ENCODE peak calls at places on chromosomes 7 and 10, in seven cellular contexts. One of them, this sample, is unnamed.

GRCh38 chr7:131244259-131244852 is 83.3 kb upstream of the MKLN1 start:
- DNase-seq in mammary epithelial cell: peak
- DNase-seq in PC-9: peak
- DNase-seq in CD8-positive, alpha-beta T cell: no peak
- DNase-seq in WTC11: no peak
- DNase-seq in upper lobe of right lung: no peak
- DNase-seq in adrenal gland: peak
- DNase-seq in this sample: no peak

GRCh38 chr7:17546206-17546998 is 247.9 kb downstream of the AHR start:
- DNase-seq in mammary epithelial cell: peak
- DNase-seq in PC-9: no peak
- DNase-seq in CD8-positive, alpha-beta T cell: no peak
- DNase-seq in WTC11: no peak
- DNase-seq in upper lobe of right lung: no peak
- DNase-seq in adrenal gland: peak
- DNase-seq in this sample: no peak

GRCh38 chr10:69089638-69090599 is 2.0 kb downstream of the SRGN start:
- DNase-seq in mammary epithelial cell: no peak
- DNase-seq in PC-9: no peak
- DNase-seq in CD8-positive, alpha-beta T cell: peak
- DNase-seq in WTC11: no peak
- DNase-seq in upper lobe of right lung: no peak
- DNase-seq in adrenal gland: peak
- DNase-seq in this sample: no peak

GRCh38 chr10:48448796-48449195 is 142.3 kb downstream of the MAPK8 start:
- DNase-seq in mammary epithelial cell: peak
- DNase-seq in PC-9: no peak
- DNase-seq in CD8-positive, alpha-beta T cell: no peak
- DNase-seq in WTC11: no peak
- DNase-seq in upper lobe of right lung: no peak
- DNase-seq in adrenal gland: no peak
- DNase-seq in this sample: no peak

GRCh38 chr7:29194206-29194593 is 375 bp upstream of the CHN2 start:
- DNase-seq in mammary epithelial cell: no peak
- DNase-seq in PC-9: no peak
- DNase-seq in CD8-positive, alpha-beta T cell: no peak
- DNase-seq in WTC11: peak
- DNase-seq in upper lobe of right lung: peak
- DNase-seq in adrenal gland: no peak
- DNase-seq in this sample: no peak

GRCh38 chr10:75122505-75122904 is 11.0 kb downstream of the SAMD8 start:
- DNase-seq in mammary epithelial cell: no peak
- DNase-seq in PC-9: no peak
- DNase-seq in CD8-positive, alpha-beta T cell: no peak
- DNase-seq in WTC11: no peak
- DNase-seq in upper lobe of right lung: no peak
- DNase-seq in adrenal gland: no peak
- DNase-seq in this sample: no peak

GRCh38 chr7:40268836-40269235 is 134.0 kb downstream of the SUGCT start:
- DNase-seq in mammary epithelial cell: no peak
- DNase-seq in PC-9: no peak
- DNase-seq in CD8-positive, alpha-beta T cell: no peak
- DNase-seq in WTC11: no peak
- DNase-seq in upper lobe of right lung: no peak
- DNase-seq in adrenal gland: peak
- DNase-seq in this sample: no peak

GRCh38 chr10:100827819-100828743 is 82.7 kb downstream of the PAX2 start:
- DNase-seq in mammary epithelial cell: peak
- DNase-seq in PC-9: peak
- DNase-seq in CD8-positive, alpha-beta T cell: no peak
- DNase-seq in WTC11: peak
- DNase-seq in upper lobe of right lung: no peak
- DNase-seq in adrenal gland: no peak
- DNase-seq in this sample: no peak

GRCh38 chr7:116209561-116210070 is 723 bp upstream of the TES start:
- DNase-seq in mammary epithelial cell: no peak
- DNase-seq in PC-9: no peak
- DNase-seq in CD8-positive, alpha-beta T cell: no peak
- DNase-seq in WTC11: no peak
- DNase-seq in upper lobe of right lung: no peak
- DNase-seq in adrenal gland: no peak
- DNase-seq in this sample: no peak

GRCh38 chr10:46525177-46525823 is 31.2 kb downstream of the GPRIN2 start:
- DNase-seq in mammary epithelial cell: peak
- DNase-seq in PC-9: peak
- DNase-seq in CD8-positive, alpha-beta T cell: no peak
- DNase-seq in WTC11: peak
- DNase-seq in upper lobe of right lung: no peak
- DNase-seq in adrenal gland: peak
- DNase-seq in this sample: peak

GRCh38 chr7:66379761-66380160 is 174.6 kb downstream of the TPST1 start:
- DNase-seq in mammary epithelial cell: peak
- DNase-seq in PC-9: no peak
- DNase-seq in CD8-positive, alpha-beta T cell: no peak
- DNase-seq in WTC11: no peak
- DNase-seq in upper lobe of right lung: no peak
- DNase-seq in adrenal gland: no peak
- DNase-seq in this sample: no peak

GRCh38 chr10:4698075-4698474 is 127.9 kb upstream of the AKR1E2 start:
- DNase-seq in mammary epithelial cell: no peak
- DNase-seq in PC-9: no peak
- DNase-seq in CD8-positive, alpha-beta T cell: no peak
- DNase-seq in WTC11: no peak
- DNase-seq in upper lobe of right lung: no peak
- DNase-seq in adrenal gland: no peak
- DNase-seq in this sample: no peak

GRCh38 chr7:124575181-124575580 is 190.4 kb downstream of the GPR37 start:
- DNase-seq in mammary epithelial cell: no peak
- DNase-seq in PC-9: no peak
- DNase-seq in CD8-positive, alpha-beta T cell: no peak
- DNase-seq in WTC11: no peak
- DNase-seq in upper lobe of right lung: no peak
- DNase-seq in adrenal gland: no peak
- DNase-seq in this sample: no peak

GRCh38 chr7:134419875-134420274 is 39.0 kb downstream of the AKR1B1 start:
- DNase-seq in mammary epithelial cell: no peak
- DNase-seq in PC-9: no peak
- DNase-seq in CD8-positive, alpha-beta T cell: no peak
- DNase-seq in WTC11: no peak
- DNase-seq in upper lobe of right lung: no peak
- DNase-seq in adrenal gland: no peak
- DNase-seq in this sample: no peak

GRCh38 chr10:71475243-71475871 is 78.6 kb downstream of the CDH23 start:
- DNase-seq in mammary epithelial cell: no peak
- DNase-seq in PC-9: peak
- DNase-seq in CD8-positive, alpha-beta T cell: no peak
- DNase-seq in WTC11: peak
- DNase-seq in upper lobe of right lung: no peak
- DNase-seq in adrenal gland: no peak
- DNase-seq in this sample: no peak

GRCh38 chr7:16295558-16295957 is 125.8 kb downstream of the CRPPA start:
- DNase-seq in mammary epithelial cell: no peak
- DNase-seq in PC-9: no peak
- DNase-seq in CD8-positive, alpha-beta T cell: no peak
- DNase-seq in WTC11: no peak
- DNase-seq in upper lobe of right lung: no peak
- DNase-seq in adrenal gland: no peak
- DNase-seq in this sample: no peak

GRCh38 chr10:58316874-58317273 is 17.9 kb upstream of the UBE2D1 start:
- DNase-seq in mammary epithelial cell: no peak
- DNase-seq in PC-9: no peak
- DNase-seq in CD8-positive, alpha-beta T cell: no peak
- DNase-seq in WTC11: no peak
- DNase-seq in upper lobe of right lung: no peak
- DNase-seq in adrenal gland: no peak
- DNase-seq in this sample: no peak

GRCh38 chr7:29397398-29397797 is 166.2 kb upstream of the PRR15 start:
- DNase-seq in mammary epithelial cell: no peak
- DNase-seq in PC-9: no peak
- DNase-seq in CD8-positive, alpha-beta T cell: no peak
- DNase-seq in WTC11: no peak
- DNase-seq in upper lobe of right lung: no peak
- DNase-seq in adrenal gland: no peak
- DNase-seq in this sample: no peak

GRCh38 chr7:143519411-143520131 is 41.9 kb downstream of the TAS2R41 start:
- DNase-seq in mammary epithelial cell: peak
- DNase-seq in PC-9: no peak
- DNase-seq in CD8-positive, alpha-beta T cell: no peak
- DNase-seq in WTC11: no peak
- DNase-seq in upper lobe of right lung: no peak
- DNase-seq in adrenal gland: peak
- DNase-seq in this sample: no peak

GRCh38 chr10:24208661-24209420 is at the start of gene KIAA1217:
- DNase-seq in mammary epithelial cell: peak
- DNase-seq in PC-9: peak
- DNase-seq in CD8-positive, alpha-beta T cell: no peak
- DNase-seq in WTC11: peak
- DNase-seq in upper lobe of right lung: peak
- DNase-seq in adrenal gland: peak
- DNase-seq in this sample: no peak

DNA sequence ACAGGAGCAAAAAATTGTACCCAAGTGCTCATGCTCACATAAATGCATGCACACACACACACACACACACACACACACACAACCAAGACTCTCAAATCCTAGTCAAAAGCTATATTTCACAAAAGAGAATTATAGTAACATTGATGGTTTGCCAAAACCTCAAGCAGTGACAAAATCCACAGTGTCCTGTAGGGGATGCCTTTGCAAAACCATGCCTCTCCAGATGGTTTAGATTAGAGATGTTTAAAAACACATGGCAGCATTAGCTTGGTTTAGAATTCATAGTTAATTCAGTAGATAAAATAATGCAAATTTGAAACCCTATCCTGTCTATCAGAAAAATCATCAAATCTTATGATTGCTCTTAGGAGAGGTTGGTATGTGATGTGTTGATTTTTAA is 232.2 kb downstream of the DYNC1I1 start:
- DNase-seq in mammary epithelial cell: no peak
- DNase-seq in PC-9: no peak
- DNase-seq in CD8-positive, alpha-beta T cell: no peak
- DNase-seq in WTC11: no peak
- DNase-seq in upper lobe of right lung: no peak
- DNase-seq in adrenal gland: no peak
- DNase-seq in this sample: no peak
- TF ChIP-seq CTCF in mammary epithelial cell: no peak
- TF ChIP-seq CTCF in PC-9: no peak
- TF ChIP-seq CTCF in CD8-positive, alpha-beta T cell: no peak
- TF ChIP-seq CTCF in WTC11: no peak
- TF ChIP-seq CTCF in upper lobe of right lung: peak
- TF ChIP-seq CTCF in adrenal gland: no peak
- TF ChIP-seq CTCF in this sample: no peak

GRCh38 chr7:74051193-74051592 is 23.2 kb downstream of the ELN start:
- DNase-seq in mammary epithelial cell: no peak
- DNase-seq in PC-9: no peak
- DNase-seq in CD8-positive, alpha-beta T cell: no peak
- DNase-seq in WTC11: no peak
- DNase-seq in upper lobe of right lung: no peak
- DNase-seq in adrenal gland: no peak
- DNase-seq in this sample: no peak

GRCh38 chr7:74053589-74054186 is 25.7 kb downstream of the ELN start:
- DNase-seq in mammary epithelial cell: no peak
- DNase-seq in PC-9: no peak
- DNase-seq in CD8-positive, alpha-beta T cell: no peak
- DNase-seq in WTC11: no peak
- DNase-seq in upper lobe of right lung: no peak
- DNase-seq in adrenal gland: no peak
- DNase-seq in this sample: no peak

GRCh38 chr7:74052628-74053027 is 24.7 kb downstream of the ELN start:
- DNase-seq in mammary epithelial cell: no peak
- DNase-seq in PC-9: no peak
- DNase-seq in CD8-positive, alpha-beta T cell: no peak
- DNase-seq in WTC11: no peak
- DNase-seq in upper lobe of right lung: no peak
- DNase-seq in adrenal gland: no peak
- DNase-seq in this sample: no peak

GRCh38 chr7:74049997-74050798 is 22.2 kb downstream of the ELN start:
- DNase-seq in mammary epithelial cell: no peak
- DNase-seq in PC-9: no peak
- DNase-seq in CD8-positive, alpha-beta T cell: no peak
- DNase-seq in WTC11: no peak
- DNase-seq in upper lobe of right lung: no peak
- DNase-seq in adrenal gland: no peak
- DNase-seq in this sample: no peak

GRCh38 chr7:74051629-74052410 is 23.8 kb downstream of the ELN start:
- DNase-seq in mammary epithelial cell: no peak
- DNase-seq in PC-9: peak
- DNase-seq in CD8-positive, alpha-beta T cell: no peak
- DNase-seq in WTC11: peak
- DNase-seq in upper lobe of right lung: peak
- DNase-seq in adrenal gland: no peak
- DNase-seq in this sample: no peak
- TF ChIP-seq CTCF in mammary epithelial cell: peak
- TF ChIP-seq CTCF in PC-9: peak
- TF ChIP-seq CTCF in CD8-positive, alpha-beta T cell: no peak
- TF ChIP-seq CTCF in WTC11: peak
- TF ChIP-seq CTCF in upper lobe of right lung: peak
- TF ChIP-seq CTCF in adrenal gland: no peak
- TF ChIP-seq CTCF in this sample: no peak

DNA sequence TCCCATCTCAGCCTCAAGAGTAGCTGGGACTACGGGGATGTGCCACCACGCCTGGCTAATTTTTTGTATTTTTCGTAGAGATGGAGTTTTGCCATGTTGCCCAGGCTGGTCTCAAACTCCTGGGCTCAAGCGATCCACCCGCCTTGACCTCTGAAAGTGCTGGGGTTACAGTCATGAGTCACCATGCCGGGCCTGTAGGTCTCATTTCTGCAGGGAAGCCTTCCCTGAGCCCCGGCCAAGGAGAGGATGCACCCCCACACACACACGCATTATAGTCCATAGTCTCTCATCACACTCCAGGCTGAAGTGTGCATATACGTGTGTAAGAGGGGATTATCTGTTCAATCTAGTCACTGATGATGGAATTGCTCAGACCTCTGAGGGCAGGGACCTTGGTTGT is 29.3 kb downstream of the KCNMA1 start:
- DNase-seq in mammary epithelial cell: no peak
- DNase-seq in PC-9: no peak
- DNase-seq in CD8-positive, alpha-beta T cell: no peak
- DNase-seq in WTC11: no peak
- DNase-seq in upper lobe of right lung: no peak
- DNase-seq in adrenal gland: no peak
- DNase-seq in this sample: no peak
- TF ChIP-seq CTCF in mammary epithelial cell: no peak
- TF ChIP-seq CTCF in PC-9: no peak
- TF ChIP-seq CTCF in CD8-positive, alpha-beta T cell: no peak
- TF ChIP-seq CTCF in WTC11: no peak
- TF ChIP-seq CTCF in upper lobe of right lung: no peak
- TF ChIP-seq CTCF in adrenal gland: no peak
- TF ChIP-seq CTCF in this sample: no peak

DNA sequence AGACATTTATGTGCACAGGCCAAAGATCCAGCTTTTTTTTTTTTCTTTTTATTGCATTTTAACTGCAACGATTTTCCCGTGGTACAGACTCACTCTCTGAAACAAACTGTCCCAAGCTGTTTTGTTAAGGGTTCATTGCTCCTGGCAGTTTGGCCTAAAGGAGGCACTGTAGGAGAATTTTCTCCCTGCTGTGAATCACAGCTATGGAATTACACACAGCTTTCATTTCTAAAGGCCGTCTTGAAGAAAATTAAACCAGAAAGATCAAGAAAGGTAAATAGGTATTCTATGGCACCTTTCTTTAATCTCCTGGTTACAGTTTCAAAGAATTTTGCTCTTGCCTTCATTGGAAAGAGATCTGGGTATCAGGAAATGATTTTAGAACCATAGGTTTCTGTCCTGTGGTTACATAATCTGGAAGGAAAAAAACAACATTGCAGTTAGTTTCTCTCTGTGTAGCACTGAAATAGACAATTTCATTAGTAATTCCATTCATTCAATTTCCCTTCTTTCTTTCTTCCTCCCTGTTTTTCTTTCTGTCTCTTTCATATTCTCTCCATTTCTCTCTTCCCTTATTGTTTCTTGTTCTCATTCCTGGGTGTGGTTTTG is 51.2 kb downstream of the PDK4 start:
- DNase-seq in mammary epithelial cell: peak
- DNase-seq in PC-9: peak
- DNase-seq in CD8-positive, alpha-beta T cell: no peak
- DNase-seq in WTC11: no peak
- DNase-seq in upper lobe of right lung: no peak
- DNase-seq in adrenal gland: peak
- DNase-seq in this sample: no peak
- TF ChIP-seq CTCF in mammary epithelial cell: peak
- TF ChIP-seq CTCF in PC-9: peak
- TF ChIP-seq CTCF in CD8-positive, alpha-beta T cell: no peak
- TF ChIP-seq CTCF in WTC11: no peak
- TF ChIP-seq CTCF in upper lobe of right lung: peak
- TF ChIP-seq CTCF in adrenal gland: peak
- TF ChIP-seq CTCF in this sample: no peak

This sample was measured in omental fat pad.